ENCODE peak calls at places on chromosomes 13 and 19, in four cellular contexts. One of them, this sample, is unnamed.

GRCh38 chr13:113584870-113585671 is 518 bp downstream of the TFDP1 start:
- DNase-seq in T-helper 9 cell: no peak
- DNase-seq in stimulated activated CD8-positive, alpha-beta memory T cell treated with anti-CD3 and anti-CD28 coated beads, Interleukin-15, amount 100 ng/mL, for 1 hour: no peak
- DNase-seq in nephron progenitor cell: peak; percentile 49
- DNase-seq in this sample: peak; percentile 69

GRCh38 chr13:41595298-41595697 is 137.9 kb downstream of the RGCC start:
- DNase-seq in T-helper 9 cell: no peak
- DNase-seq in stimulated activated CD8-positive, alpha-beta memory T cell treated with anti-CD3 and anti-CD28 coated beads, Interleukin-15, amount 100 ng/mL, for 1 hour: no peak
- DNase-seq in nephron progenitor cell: no peak
- DNase-seq in this sample: no peak

GRCh38 chr19:40241809-40242384 is 15.4 kb upstream of the CCNP start:
- DNase-seq in T-helper 9 cell: no peak
- DNase-seq in stimulated activated CD8-positive, alpha-beta memory T cell treated with anti-CD3 and anti-CD28 coated beads, Interleukin-15, amount 100 ng/mL, for 1 hour: no peak
- DNase-seq in nephron progenitor cell: no peak
- DNase-seq in this sample: no peak

GRCh38 chr19:17847538-17848366 is at the start of gene JAK3:
- DNase-seq in T-helper 9 cell: peak; percentile 75
- DNase-seq in stimulated activated CD8-positive, alpha-beta memory T cell treated with anti-CD3 and anti-CD28 coated beads, Interleukin-15, amount 100 ng/mL, for 1 hour: peak; percentile 78
- DNase-seq in nephron progenitor cell: peak; percentile 86
- DNase-seq in this sample: peak; percentile 81

GRCh38 chr13:107025991-107026390 is 458.1 kb upstream of the ARGLU1 start:
- DNase-seq in T-helper 9 cell: no peak
- DNase-seq in stimulated activated CD8-positive, alpha-beta memory T cell treated with anti-CD3 and anti-CD28 coated beads, Interleukin-15, amount 100 ng/mL, for 1 hour: no peak
- DNase-seq in nephron progenitor cell: no peak
- DNase-seq in this sample: no peak

GRCh38 chr19:5358173-5358800 is 17.7 kb upstream of the PTPRS start:
- DNase-seq in T-helper 9 cell: no peak
- DNase-seq in stimulated activated CD8-positive, alpha-beta memory T cell treated with anti-CD3 and anti-CD28 coated beads, Interleukin-15, amount 100 ng/mL, for 1 hour: no peak
- DNase-seq in nephron progenitor cell: no peak
- DNase-seq in this sample: no peak

GRCh38 chr19:13834308-13834790 is 39.1 kb downstream of the ZSWIM4 start:
- DNase-seq in T-helper 9 cell: no peak
- DNase-seq in stimulated activated CD8-positive, alpha-beta memory T cell treated with anti-CD3 and anti-CD28 coated beads, Interleukin-15, amount 100 ng/mL, for 1 hour: no peak
- DNase-seq in nephron progenitor cell: no peak
- DNase-seq in this sample: no peak

GRCh38 chr13:110014719-110015118 is 228.3 kb upstream of the IRS2 start:
- DNase-seq in T-helper 9 cell: no peak
- DNase-seq in stimulated activated CD8-positive, alpha-beta memory T cell treated with anti-CD3 and anti-CD28 coated beads, Interleukin-15, amount 100 ng/mL, for 1 hour: no peak
- DNase-seq in nephron progenitor cell: no peak
- DNase-seq in this sample: no peak

GRCh38 chr13:64633948-64634347 is 2596.2 kb downstream of the PCDH9 start:
- DNase-seq in T-helper 9 cell: no peak
- DNase-seq in stimulated activated CD8-positive, alpha-beta memory T cell treated with anti-CD3 and anti-CD28 coated beads, Interleukin-15, amount 100 ng/mL, for 1 hour: no peak
- DNase-seq in nephron progenitor cell: no peak
- DNase-seq in this sample: no peak

GRCh38 chr13:97567510-97568243 is 133.7 kb downstream of the RAP2A start:
- DNase-seq in T-helper 9 cell: no peak
- DNase-seq in stimulated activated CD8-positive, alpha-beta memory T cell treated with anti-CD3 and anti-CD28 coated beads, Interleukin-15, amount 100 ng/mL, for 1 hour: no peak
- DNase-seq in nephron progenitor cell: no peak
- DNase-seq in this sample: no peak

GRCh38 chr19:12721656-12722565 is 1.8 kb downstream of the TNPO2 start:
- DNase-seq in T-helper 9 cell: peak; percentile 43
- DNase-seq in stimulated activated CD8-positive, alpha-beta memory T cell treated with anti-CD3 and anti-CD28 coated beads, Interleukin-15, amount 100 ng/mL, for 1 hour: no peak
- DNase-seq in nephron progenitor cell: peak; percentile 81
- DNase-seq in this sample: peak; percentile 77

GRCh38 chr13:26010487-26011207 is 41.2 kb downstream of the SHISA2 start:
- DNase-seq in T-helper 9 cell: no peak
- DNase-seq in stimulated activated CD8-positive, alpha-beta memory T cell treated with anti-CD3 and anti-CD28 coated beads, Interleukin-15, amount 100 ng/mL, for 1 hour: no peak
- DNase-seq in nephron progenitor cell: no peak
- DNase-seq in this sample: no peak

GRCh38 chr19:873084-874019 is 13.9 kb downstream of the CFD start:
- DNase-seq in T-helper 9 cell: peak; percentile 73
- DNase-seq in stimulated activated CD8-positive, alpha-beta memory T cell treated with anti-CD3 and anti-CD28 coated beads, Interleukin-15, amount 100 ng/mL, for 1 hour: peak; percentile 47
- DNase-seq in nephron progenitor cell: no peak
- DNase-seq in this sample: no peak

GRCh38 chr13:109576331-109576813 is 210.0 kb downstream of the IRS2 start:
- DNase-seq in T-helper 9 cell: no peak
- DNase-seq in stimulated activated CD8-positive, alpha-beta memory T cell treated with anti-CD3 and anti-CD28 coated beads, Interleukin-15, amount 100 ng/mL, for 1 hour: no peak
- DNase-seq in nephron progenitor cell: no peak
- DNase-seq in this sample: no peak

GRCh38 chr19:50835785-50836542 is 2.6 kb upstream of the KLK15 start:
- DNase-seq in T-helper 9 cell: peak; percentile 38
- DNase-seq in stimulated activated CD8-positive, alpha-beta memory T cell treated with anti-CD3 and anti-CD28 coated beads, Interleukin-15, amount 100 ng/mL, for 1 hour: peak; percentile 30
- DNase-seq in nephron progenitor cell: peak; percentile 95
- DNase-seq in this sample: peak; percentile 83

GRCh38 chr13:43804461-43805070 is 17.8 kb upstream of the ENOX1 start:
- DNase-seq in T-helper 9 cell: no peak
- DNase-seq in stimulated activated CD8-positive, alpha-beta memory T cell treated with anti-CD3 and anti-CD28 coated beads, Interleukin-15, amount 100 ng/mL, for 1 hour: no peak
- DNase-seq in nephron progenitor cell: no peak
- DNase-seq in this sample: no peak

GRCh38 chr13:100301418-100301817 is 212.5 kb downstream of the PCCA start:
- DNase-seq in T-helper 9 cell: no peak
- DNase-seq in stimulated activated CD8-positive, alpha-beta memory T cell treated with anti-CD3 and anti-CD28 coated beads, Interleukin-15, amount 100 ng/mL, for 1 hour: no peak
- DNase-seq in nephron progenitor cell: no peak
- DNase-seq in this sample: no peak

GRCh38 chr19:18339703-18340102 is 695 bp upstream of the PGPEP1 start:
- DNase-seq in T-helper 9 cell: no peak
- DNase-seq in stimulated activated CD8-positive, alpha-beta memory T cell treated with anti-CD3 and anti-CD28 coated beads, Interleukin-15, amount 100 ng/mL, for 1 hour: no peak
- DNase-seq in nephron progenitor cell: peak; percentile 25
- DNase-seq in this sample: no peak

GRCh38 chr19:3984584-3984907 is 717 bp downstream of the EEF2 start:
- DNase-seq in T-helper 9 cell: no peak
- DNase-seq in stimulated activated CD8-positive, alpha-beta memory T cell treated with anti-CD3 and anti-CD28 coated beads, Interleukin-15, amount 100 ng/mL, for 1 hour: no peak
- DNase-seq in nephron progenitor cell: no peak
- DNase-seq in this sample: no peak